ENCODE peak calls at places on chromosomes 6 and 20, in four cellular contexts. One of them, this sample, is unnamed.

GRCh38 chr6:114040871-114041270 is 69.9 kb upstream of the HDAC2 start:
- DNase-seq in activated CD4-positive, alpha-beta T cell treated with anti-CD3 and anti-CD28 coated beads for 48 hours: no peak
- DNase-seq in stimulated activated CD4-positive, alpha-beta T cell treated with anti-CD3 and anti-CD28 coated beads, Interleukin-4, amount 100 ng/mL, for 48 hours: no peak
- DNase-seq in left cardiac atrium: no peak
- DNase-seq in this sample: no peak

GRCh38 chr6:759729-760128 is 66.8 kb upstream of the EXOC2 start:
- DNase-seq in stimulated activated CD4-positive, alpha-beta T cell treated with anti-CD3 and anti-CD28 coated beads, Interleukin-4, amount 100 ng/mL, for 48 hours: no peak
- DNase-seq in left cardiac atrium: no peak
- DNase-seq in activated CD4-positive, alpha-beta T cell treated with anti-CD3 and anti-CD28 coated beads for 48 hours: no peak
- DNase-seq in this sample: no peak

GRCh38 chr6:45714795-45715507 is 300.7 kb downstream of the CLIC5 start:
- DNase-seq in left cardiac atrium: no peak
- DNase-seq in stimulated activated CD4-positive, alpha-beta T cell treated with anti-CD3 and anti-CD28 coated beads, Interleukin-4, amount 100 ng/mL, for 48 hours: no peak
- DNase-seq in activated CD4-positive, alpha-beta T cell treated with anti-CD3 and anti-CD28 coated beads for 48 hours: peak
- DNase-seq in this sample: no peak

GRCh38 chr20:45872626-45873025 is 8.4 kb upstream of the ZSWIM1 start:
- DNase-seq in stimulated activated CD4-positive, alpha-beta T cell treated with anti-CD3 and anti-CD28 coated beads, Interleukin-4, amount 100 ng/mL, for 48 hours: no peak
- DNase-seq in activated CD4-positive, alpha-beta T cell treated with anti-CD3 and anti-CD28 coated beads for 48 hours: no peak
- DNase-seq in left cardiac atrium: no peak
- DNase-seq in this sample: no peak

GRCh38 chr20:20549267-20549612 is 163.2 kb downstream of the RALGAPA2 start:
- DNase-seq in stimulated activated CD4-positive, alpha-beta T cell treated with anti-CD3 and anti-CD28 coated beads, Interleukin-4, amount 100 ng/mL, for 48 hours: no peak
- DNase-seq in activated CD4-positive, alpha-beta T cell treated with anti-CD3 and anti-CD28 coated beads for 48 hours: peak
- DNase-seq in left cardiac atrium: no peak
- DNase-seq in this sample: no peak

GRCh38 chr6:162612613-162613012 is 115.0 kb downstream of the PRKN start:
- DNase-seq in stimulated activated CD4-positive, alpha-beta T cell treated with anti-CD3 and anti-CD28 coated beads, Interleukin-4, amount 100 ng/mL, for 48 hours: no peak
- DNase-seq in left cardiac atrium: no peak
- DNase-seq in activated CD4-positive, alpha-beta T cell treated with anti-CD3 and anti-CD28 coated beads for 48 hours: no peak
- DNase-seq in this sample: no peak

GRCh38 chr6:64505312-64505711 is 869.7 kb downstream of the PHF3 start:
- DNase-seq in stimulated activated CD4-positive, alpha-beta T cell treated with anti-CD3 and anti-CD28 coated beads, Interleukin-4, amount 100 ng/mL, for 48 hours: peak
- DNase-seq in left cardiac atrium: no peak
- DNase-seq in activated CD4-positive, alpha-beta T cell treated with anti-CD3 and anti-CD28 coated beads for 48 hours: peak
- DNase-seq in this sample: peak

GRCh38 chr6:56652231-56652630 is 9.5 kb upstream of the DST start:
- DNase-seq in activated CD4-positive, alpha-beta T cell treated with anti-CD3 and anti-CD28 coated beads for 48 hours: no peak
- DNase-seq in left cardiac atrium: no peak
- DNase-seq in stimulated activated CD4-positive, alpha-beta T cell treated with anti-CD3 and anti-CD28 coated beads, Interleukin-4, amount 100 ng/mL, for 48 hours: no peak
- DNase-seq in this sample: no peak

GRCh38 chr6:160141001-160141726 is 19.5 kb downstream of the SLC22A1 start:
- DNase-seq in activated CD4-positive, alpha-beta T cell treated with anti-CD3 and anti-CD28 coated beads for 48 hours: no peak
- DNase-seq in left cardiac atrium: no peak
- DNase-seq in stimulated activated CD4-positive, alpha-beta T cell treated with anti-CD3 and anti-CD28 coated beads, Interleukin-4, amount 100 ng/mL, for 48 hours: no peak
- DNase-seq in this sample: no peak

GRCh38 chr6:38997128-38997761 is 51.3 kb upstream of the GLP1R start:
- DNase-seq in left cardiac atrium: peak
- DNase-seq in activated CD4-positive, alpha-beta T cell treated with anti-CD3 and anti-CD28 coated beads for 48 hours: peak
- DNase-seq in stimulated activated CD4-positive, alpha-beta T cell treated with anti-CD3 and anti-CD28 coated beads, Interleukin-4, amount 100 ng/mL, for 48 hours: peak
- DNase-seq in this sample: peak

GRCh38 chr6:143061597-143062385 is 1.1 kb downstream of the AIG1 start:
- DNase-seq in stimulated activated CD4-positive, alpha-beta T cell treated with anti-CD3 and anti-CD28 coated beads, Interleukin-4, amount 100 ng/mL, for 48 hours: no peak
- DNase-seq in left cardiac atrium: no peak
- DNase-seq in activated CD4-positive, alpha-beta T cell treated with anti-CD3 and anti-CD28 coated beads for 48 hours: no peak
- DNase-seq in this sample: no peak

This sample was measured in Right ventricle myocardium superior.